ENCODE peak calls at places on chromosomes 3 and 15, in ten cellular contexts. One of them, this sample, is unnamed.

GRCh38 chr3:139982404-139982803 is 47.4 kb downstream of the CLSTN2 start:
- DNase-seq in stimulated activated CD8-positive, alpha-beta memory T cell treated with anti-CD3 and anti-CD28 coated beads, Interleukin-2, amount 100 ng/mL, for 1 hour: no peak
- DNase-seq in upper lobe of right lung: no peak
- DNase-seq in transverse colon: no peak
- DNase-seq in GM04503: no peak
- DNase-seq in GM23338: peak; percentile 17
- DNase-seq in M059J: peak; percentile 17
- DNase-seq in SHP77: no peak
- DNase-seq in Caco-2: peak; percentile 32
- DNase-seq in non-pigmented ciliary epithelial cell: no peak
- DNase-seq in this sample: no peak

GRCh38 chr15:40955930-40956542 is 2.8 kb downstream of the CHAC1 start:
- DNase-seq in transverse colon: no peak
- DNase-seq in GM04503: no peak
- DNase-seq in GM23338: no peak
- DNase-seq in SHP77: no peak
- DNase-seq in non-pigmented ciliary epithelial cell: no peak
- DNase-seq in M059J: no peak
- DNase-seq in Caco-2: no peak
- DNase-seq in stimulated activated CD8-positive, alpha-beta memory T cell treated with anti-CD3 and anti-CD28 coated beads, Interleukin-2, amount 100 ng/mL, for 1 hour: no peak
- DNase-seq in upper lobe of right lung: no peak
- DNase-seq in this sample: no peak

GRCh38 chr3:169764164-169764452 is 752 bp downstream of the TERC start:
- DNase-seq in Caco-2: no peak
- DNase-seq in GM04503: no peak
- DNase-seq in upper lobe of right lung: no peak
- DNase-seq in stimulated activated CD8-positive, alpha-beta memory T cell treated with anti-CD3 and anti-CD28 coated beads, Interleukin-2, amount 100 ng/mL, for 1 hour: no peak
- DNase-seq in GM23338: no peak
- DNase-seq in non-pigmented ciliary epithelial cell: no peak
- DNase-seq in SHP77: no peak
- DNase-seq in M059J: peak; percentile 76
- DNase-seq in transverse colon: no peak
- DNase-seq in this sample: no peak

GRCh38 chr3:8848696-8849131 is 79.3 kb upstream of the OXTR start:
- DNase-seq in GM23338: no peak
- DNase-seq in SHP77: no peak
- DNase-seq in non-pigmented ciliary epithelial cell: peak; percentile 77
- DNase-seq in stimulated activated CD8-positive, alpha-beta memory T cell treated with anti-CD3 and anti-CD28 coated beads, Interleukin-2, amount 100 ng/mL, for 1 hour: no peak
- DNase-seq in Caco-2: no peak
- DNase-seq in upper lobe of right lung: no peak
- DNase-seq in GM04503: no peak
- DNase-seq in transverse colon: no peak
- DNase-seq in M059J: peak; percentile 48
- DNase-seq in this sample: no peak

GRCh38 chr15:31361764-31362120 is 35.1 kb downstream of the KLF13 start:
- DNase-seq in GM23338: peak; percentile 48
- DNase-seq in non-pigmented ciliary epithelial cell: no peak
- DNase-seq in Caco-2: no peak
- DNase-seq in GM04503: no peak
- DNase-seq in SHP77: peak; percentile 59
- DNase-seq in M059J: no peak
- DNase-seq in stimulated activated CD8-positive, alpha-beta memory T cell treated with anti-CD3 and anti-CD28 coated beads, Interleukin-2, amount 100 ng/mL, for 1 hour: no peak
- DNase-seq in upper lobe of right lung: no peak
- DNase-seq in transverse colon: no peak
- DNase-seq in this sample: no peak

GRCh38 chr3:60363817-60364216 is 887.4 kb downstream of the FHIT start:
- DNase-seq in SHP77: no peak
- DNase-seq in Caco-2: no peak
- DNase-seq in stimulated activated CD8-positive, alpha-beta memory T cell treated with anti-CD3 and anti-CD28 coated beads, Interleukin-2, amount 100 ng/mL, for 1 hour: no peak
- DNase-seq in GM23338: no peak
- DNase-seq in transverse colon: no peak
- DNase-seq in M059J: peak; percentile 24
- DNase-seq in upper lobe of right lung: no peak
- DNase-seq in GM04503: no peak
- DNase-seq in non-pigmented ciliary epithelial cell: no peak
- DNase-seq in this sample: no peak

GRCh38 chr15:80162059-80162554 is 9.3 kb downstream of the FAH start:
- DNase-seq in GM04503: no peak
- DNase-seq in M059J: no peak
- DNase-seq in SHP77: no peak
- DNase-seq in upper lobe of right lung: no peak
- DNase-seq in Caco-2: no peak
- DNase-seq in stimulated activated CD8-positive, alpha-beta memory T cell treated with anti-CD3 and anti-CD28 coated beads, Interleukin-2, amount 100 ng/mL, for 1 hour: no peak
- DNase-seq in non-pigmented ciliary epithelial cell: no peak
- DNase-seq in transverse colon: no peak
- DNase-seq in GM23338: no peak
- DNase-seq in this sample: no peak

GRCh38 chr3:41640076-41640475 is 321.8 kb downstream of the ULK4 start:
- DNase-seq in GM04503: no peak
- DNase-seq in non-pigmented ciliary epithelial cell: no peak
- DNase-seq in stimulated activated CD8-positive, alpha-beta memory T cell treated with anti-CD3 and anti-CD28 coated beads, Interleukin-2, amount 100 ng/mL, for 1 hour: no peak
- DNase-seq in transverse colon: no peak
- DNase-seq in upper lobe of right lung: no peak
- DNase-seq in M059J: peak; percentile 37
- DNase-seq in GM23338: no peak
- DNase-seq in SHP77: no peak
- DNase-seq in Caco-2: no peak
- DNase-seq in this sample: no peak

GRCh38 chr15:41774873-41775417 is 661 bp downstream of the MAPKBP1 start:
- DNase-seq in non-pigmented ciliary epithelial cell: no peak
- DNase-seq in GM23338: no peak
- DNase-seq in transverse colon: no peak
- DNase-seq in GM04503: no peak
- DNase-seq in M059J: no peak
- DNase-seq in stimulated activated CD8-positive, alpha-beta memory T cell treated with anti-CD3 and anti-CD28 coated beads, Interleukin-2, amount 100 ng/mL, for 1 hour: no peak
- DNase-seq in upper lobe of right lung: no peak
- DNase-seq in SHP77: no peak
- DNase-seq in Caco-2: no peak
- DNase-seq in this sample: no peak

GRCh38 chr3:186097663-186098451 is 11.0 kb downstream of the ETV5 start:
- DNase-seq in upper lobe of right lung: peak; percentile 75
- DNase-seq in transverse colon: peak; percentile 67
- DNase-seq in non-pigmented ciliary epithelial cell: peak; percentile 61
- DNase-seq in Caco-2: peak; percentile 91
- DNase-seq in M059J: peak; percentile 36
- DNase-seq in GM23338: peak; percentile 94
- DNase-seq in GM04503: no peak
- DNase-seq in SHP77: peak; percentile 84
- DNase-seq in stimulated activated CD8-positive, alpha-beta memory T cell treated with anti-CD3 and anti-CD28 coated beads, Interleukin-2, amount 100 ng/mL, for 1 hour: no peak
- DNase-seq in this sample: peak; percentile 89

GRCh38 chr3:16512435-16513140 is 911 bp downstream of the RFTN1 start:
- DNase-seq in GM04503: peak; percentile 31
- DNase-seq in SHP77: no peak
- DNase-seq in GM23338: peak; percentile 54
- DNase-seq in M059J: no peak
- DNase-seq in transverse colon: peak; percentile 29
- DNase-seq in upper lobe of right lung: peak; percentile 80
- DNase-seq in stimulated activated CD8-positive, alpha-beta memory T cell treated with anti-CD3 and anti-CD28 coated beads, Interleukin-2, amount 100 ng/mL, for 1 hour: peak; percentile 27
- DNase-seq in Caco-2: no peak
- DNase-seq in non-pigmented ciliary epithelial cell: no peak
- DNase-seq in this sample: no peak

GRCh38 chr15:95439812-95440380 is 890.6 kb upstream of the NR2F2 start:
- DNase-seq in SHP77: no peak
- DNase-seq in non-pigmented ciliary epithelial cell: no peak
- DNase-seq in GM04503: no peak
- DNase-seq in stimulated activated CD8-positive, alpha-beta memory T cell treated with anti-CD3 and anti-CD28 coated beads, Interleukin-2, amount 100 ng/mL, for 1 hour: no peak
- DNase-seq in upper lobe of right lung: no peak
- DNase-seq in GM23338: no peak
- DNase-seq in Caco-2: no peak
- DNase-seq in M059J: no peak
- DNase-seq in transverse colon: no peak
- DNase-seq in this sample: no peak

GRCh38 chr15:80693682-80694623 is 1.2 kb upstream of the ABHD17C start:
- DNase-seq in upper lobe of right lung: no peak
- DNase-seq in transverse colon: no peak
- DNase-seq in stimulated activated CD8-positive, alpha-beta memory T cell treated with anti-CD3 and anti-CD28 coated beads, Interleukin-2, amount 100 ng/mL, for 1 hour: no peak
- DNase-seq in SHP77: peak; percentile 13
- DNase-seq in GM23338: no peak
- DNase-seq in non-pigmented ciliary epithelial cell: no peak
- DNase-seq in Caco-2: no peak
- DNase-seq in GM04503: no peak
- DNase-seq in M059J: peak; percentile 25
- DNase-seq in this sample: no peak

GRCh38 chr3:147407107-147407494 is 758 bp upstream of the ZIC4 start:
- DNase-seq in stimulated activated CD8-positive, alpha-beta memory T cell treated with anti-CD3 and anti-CD28 coated beads, Interleukin-2, amount 100 ng/mL, for 1 hour: no peak
- DNase-seq in transverse colon: no peak
- DNase-seq in upper lobe of right lung: no peak
- DNase-seq in Caco-2: no peak
- DNase-seq in M059J: peak; percentile 57
- DNase-seq in SHP77: no peak
- DNase-seq in non-pigmented ciliary epithelial cell: no peak
- DNase-seq in GM23338: peak; percentile 59
- DNase-seq in GM04503: no peak
- DNase-seq in this sample: no peak

GRCh38 chr15:99098426-99098825 is 6.5 kb upstream of the SYNM start:
- DNase-seq in transverse colon: no peak
- DNase-seq in GM23338: no peak
- DNase-seq in SHP77: no peak
- DNase-seq in Caco-2: no peak
- DNase-seq in M059J: no peak
- DNase-seq in upper lobe of right lung: no peak
- DNase-seq in GM04503: no peak
- DNase-seq in stimulated activated CD8-positive, alpha-beta memory T cell treated with anti-CD3 and anti-CD28 coated beads, Interleukin-2, amount 100 ng/mL, for 1 hour: no peak
- DNase-seq in non-pigmented ciliary epithelial cell: no peak
- DNase-seq in this sample: no peak

GRCh38 chr3:123130079-123130726 is 63.4 kb downstream of the PDIA5 start:
- DNase-seq in upper lobe of right lung: no peak
- DNase-seq in Caco-2: peak; percentile 44
- DNase-seq in SHP77: no peak
- DNase-seq in M059J: no peak
- DNase-seq in stimulated activated CD8-positive, alpha-beta memory T cell treated with anti-CD3 and anti-CD28 coated beads, Interleukin-2, amount 100 ng/mL, for 1 hour: no peak
- DNase-seq in GM04503: no peak
- DNase-seq in transverse colon: peak; percentile 89
- DNase-seq in GM23338: no peak
- DNase-seq in non-pigmented ciliary epithelial cell: no peak
- DNase-seq in this sample: no peak

GRCh38 chr3:46359748-46360509 is 6.0 kb downstream of the CCR2 start:
- DNase-seq in Caco-2: no peak
- DNase-seq in SHP77: peak; percentile 16
- DNase-seq in M059J: peak; percentile 76
- DNase-seq in non-pigmented ciliary epithelial cell: no peak
- DNase-seq in upper lobe of right lung: no peak
- DNase-seq in transverse colon: no peak
- DNase-seq in stimulated activated CD8-positive, alpha-beta memory T cell treated with anti-CD3 and anti-CD28 coated beads, Interleukin-2, amount 100 ng/mL, for 1 hour: no peak
- DNase-seq in GM23338: no peak
- DNase-seq in GM04503: no peak
- DNase-seq in this sample: no peak

GRCh38 chr15:46312133-46312740 is 677.4 kb downstream of the SQOR start:
- DNase-seq in upper lobe of right lung: peak; percentile 64
- DNase-seq in Caco-2: peak; percentile 77
- DNase-seq in non-pigmented ciliary epithelial cell: peak; percentile 19
- DNase-seq in transverse colon: peak; percentile 84
- DNase-seq in GM04503: no peak
- DNase-seq in stimulated activated CD8-positive, alpha-beta memory T cell treated with anti-CD3 and anti-CD28 coated beads, Interleukin-2, amount 100 ng/mL, for 1 hour: no peak
- DNase-seq in SHP77: peak; percentile 59
- DNase-seq in GM23338: peak; percentile 90
- DNase-seq in M059J: peak; percentile 57
- DNase-seq in this sample: peak; percentile 68

GRCh38 chr15:51281368-51281967 is 56.9 kb downstream of the CYP19A1 start:
- DNase-seq in Caco-2: peak; percentile 51
- DNase-seq in transverse colon: peak; percentile 62
- DNase-seq in SHP77: peak; percentile 56
- DNase-seq in stimulated activated CD8-positive, alpha-beta memory T cell treated with anti-CD3 and anti-CD28 coated beads, Interleukin-2, amount 100 ng/mL, for 1 hour: no peak
- DNase-seq in non-pigmented ciliary epithelial cell: peak; percentile 19
- DNase-seq in upper lobe of right lung: peak; percentile 73
- DNase-seq in M059J: peak; percentile 44
- DNase-seq in GM23338: peak; percentile 75
- DNase-seq in GM04503: no peak
- DNase-seq in this sample: no peak

GRCh38 chr15:65833501-65834220 is 35.6 kb upstream of the RAB11A start:
- DNase-seq in GM04503: no peak
- DNase-seq in M059J: peak; percentile 30
- DNase-seq in upper lobe of right lung: no peak
- DNase-seq in stimulated activated CD8-positive, alpha-beta memory T cell treated with anti-CD3 and anti-CD28 coated beads, Interleukin-2, amount 100 ng/mL, for 1 hour: no peak
- DNase-seq in SHP77: peak; percentile 96
- DNase-seq in transverse colon: peak; percentile 28
- DNase-seq in non-pigmented ciliary epithelial cell: no peak
- DNase-seq in Caco-2: no peak
- DNase-seq in GM23338: no peak
- DNase-seq in this sample: peak; percentile 6

GRCh38 chr15:63938486-63939061 is 104.8 kb upstream of the HERC1 start:
- DNase-seq in transverse colon: no peak
- DNase-seq in SHP77: no peak
- DNase-seq in stimulated activated CD8-positive, alpha-beta memory T cell treated with anti-CD3 and anti-CD28 coated beads, Interleukin-2, amount 100 ng/mL, for 1 hour: no peak
- DNase-seq in GM04503: no peak
- DNase-seq in M059J: peak; percentile 35
- DNase-seq in upper lobe of right lung: no peak
- DNase-seq in Caco-2: no peak
- DNase-seq in GM23338: no peak
- DNase-seq in non-pigmented ciliary epithelial cell: no peak
- DNase-seq in this sample: no peak

This sample was measured in HAP-1.